ENCODE peak calls at places on chromosome 19, in five cellular contexts. One of them, this sample, is unnamed.

GRCh38 chr19:46697142-46697960 is 19.6 kb downstream of the PRKD2 start:
- DNase-seq in stomach: peak; percentile 94
- DNase-seq in breast epithelium: no peak
- DNase-seq in Peyer's patch: peak; percentile 97
- DNase-seq in adrenal gland: peak; percentile 93
- DNase-seq in this sample: peak; percentile 59

GRCh38 chr19:41531438-41532311 is 44.3 kb upstream of the CEACAM21 start:
- DNase-seq in stomach: peak; percentile 64
- DNase-seq in breast epithelium: peak; percentile 90
- DNase-seq in Peyer's patch: no peak
- DNase-seq in adrenal gland: peak; percentile 78
- DNase-seq in this sample: peak; percentile 22

GRCh38 chr19:5293607-5294089 is 47.0 kb downstream of the PTPRS start:
- DNase-seq in stomach: peak; percentile 49
- DNase-seq in breast epithelium: peak; percentile 33
- DNase-seq in Peyer's patch: no peak
- DNase-seq in adrenal gland: peak; percentile 37
- DNase-seq in this sample: no peak

GRCh38 chr19:6711605-6712004 is 8.8 kb downstream of the C3 start:
- DNase-seq in stomach: no peak
- DNase-seq in breast epithelium: no peak
- DNase-seq in Peyer's patch: no peak
- DNase-seq in adrenal gland: no peak
- DNase-seq in this sample: no peak

GRCh38 chr19:12453495-12453894 is 12.7 kb upstream of the ZNF443 start:
- DNase-seq in stomach: no peak
- DNase-seq in breast epithelium: peak; percentile 33
- DNase-seq in Peyer's patch: no peak
- DNase-seq in adrenal gland: no peak
- DNase-seq in this sample: no peak

GRCh38 chr19:45455707-45456499 is 11.9 kb upstream of the FOSB start:
- DNase-seq in stomach: peak; percentile 95
- DNase-seq in breast epithelium: peak; percentile 98
- DNase-seq in Peyer's patch: peak; percentile 93
- DNase-seq in adrenal gland: peak; percentile 97
- DNase-seq in this sample: peak; percentile 92

GRCh38 chr19:22882797-22883196 is 50.7 kb downstream of the ZNF723 start:
- DNase-seq in stomach: no peak
- DNase-seq in breast epithelium: no peak
- DNase-seq in Peyer's patch: no peak
- DNase-seq in adrenal gland: no peak
- DNase-seq in this sample: no peak

GRCh38 chr19:4456843-4457653 is 546 bp downstream of the UBXN6 start:
- DNase-seq in stomach: peak; percentile 41
- DNase-seq in breast epithelium: no peak
- DNase-seq in Peyer's patch: no peak
- DNase-seq in adrenal gland: peak; percentile 50
- DNase-seq in this sample: no peak

GRCh38 chr19:4575267-4575793 is 15.8 kb upstream of the SEMA6B start:
- DNase-seq in stomach: no peak
- DNase-seq in breast epithelium: peak; percentile 28
- DNase-seq in Peyer's patch: no peak
- DNase-seq in adrenal gland: peak; percentile 76
- DNase-seq in this sample: no peak

GRCh38 chr19:40277356-40277755 is 7.8 kb downstream of the AKT2 start:
- DNase-seq in stomach: no peak
- DNase-seq in breast epithelium: no peak
- DNase-seq in Peyer's patch: no peak
- DNase-seq in adrenal gland: no peak
- DNase-seq in this sample: no peak
- H3K4me1 ChIP-seq in stomach: peaks cover 97% of the 10 kb centered on the region
- H3K4me1 ChIP-seq in breast epithelium: peaks cover 9% of the 10 kb centered on the region
- H3K4me1 ChIP-seq in Peyer's patch: peaks cover 24% of the 10 kb centered on the region
- H3K4me1 ChIP-seq in adrenal gland: peaks cover 34% of the 10 kb centered on the region
- H3K4me1 ChIP-seq in this sample: peaks cover 18% of the 10 kb centered on the region

DNA sequence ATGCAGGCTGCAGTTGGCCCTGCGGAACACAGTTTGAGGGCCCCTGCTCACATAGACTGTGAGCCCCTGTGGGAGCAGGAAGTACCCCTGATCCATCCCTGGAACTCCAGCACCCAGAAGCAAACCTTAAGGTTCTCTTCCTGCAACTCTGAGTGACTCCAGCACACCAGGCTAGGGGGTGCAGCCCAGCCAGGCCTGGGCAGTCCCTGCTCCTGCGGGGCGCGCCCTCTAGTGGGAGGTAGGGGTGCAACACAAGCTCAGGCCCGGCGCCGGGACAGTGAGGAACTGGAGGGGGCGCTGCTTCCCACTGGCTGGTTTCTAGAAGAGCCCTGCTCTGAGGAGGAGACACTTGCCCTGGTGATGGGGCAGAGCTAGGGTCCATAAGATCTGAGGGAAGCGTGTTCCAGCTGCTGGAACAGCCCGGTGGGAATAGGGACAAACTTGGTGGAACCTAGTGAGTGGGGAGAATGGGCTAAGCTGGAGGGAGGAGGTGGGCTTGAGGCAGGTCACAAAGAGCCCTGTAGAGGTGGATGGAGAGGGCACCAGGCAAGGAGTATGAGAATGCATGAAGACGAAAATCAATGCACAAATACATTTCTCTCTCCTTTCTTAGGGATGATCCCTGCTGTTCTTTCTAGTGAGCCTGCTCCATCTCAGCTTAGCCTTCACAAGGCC is 5.0 kb downstream of the ZSCAN5A start:
- DNase-seq in stomach: peak; percentile 62
- DNase-seq in breast epithelium: no peak
- DNase-seq in Peyer's patch: peak; percentile 58
- DNase-seq in adrenal gland: peak; percentile 47
- DNase-seq in this sample: no peak
- TF ChIP-seq CTCF in stomach: peak; percentile 39
- TF ChIP-seq CTCF in breast epithelium: no peak
- TF ChIP-seq CTCF in Peyer's patch: peak; percentile 23
- TF ChIP-seq CTCF in adrenal gland: peak; percentile 64
- TF ChIP-seq CTCF in this sample: peak; percentile 38

GRCh38 chr19:2089727-2090053 is 6.4 kb downstream of the MOB3A start:
- DNase-seq in stomach: no peak
- DNase-seq in breast epithelium: no peak
- DNase-seq in Peyer's patch: no peak
- DNase-seq in adrenal gland: no peak
- DNase-seq in this sample: no peak
- H3K4me1 ChIP-seq in stomach: peaks cover 98% of the 10 kb centered on the region
- H3K4me1 ChIP-seq in breast epithelium: no peaks in the 10 kb centered on the region
- H3K4me1 ChIP-seq in Peyer's patch: peaks cover 45% of the 10 kb centered on the region
- H3K4me1 ChIP-seq in adrenal gland: peaks cover 3% of the 10 kb centered on the region
- H3K4me1 ChIP-seq in this sample: peaks cover 69% of the 10 kb centered on the region

GRCh38 chr19:43739836-43740235 is 14.9 kb downstream of the SMG9 start:
- DNase-seq in stomach: peak; percentile 67
- DNase-seq in breast epithelium: peak; percentile 64
- DNase-seq in Peyer's patch: peak; percentile 84
- DNase-seq in adrenal gland: no peak
- DNase-seq in this sample: no peak

GRCh38 chr19:43735957-43736356 is 18.8 kb downstream of the SMG9 start:
- DNase-seq in stomach: no peak
- DNase-seq in breast epithelium: no peak
- DNase-seq in Peyer's patch: no peak
- DNase-seq in adrenal gland: no peak
- DNase-seq in this sample: no peak

GRCh38 chr19:43738780-43739211 is 16.0 kb downstream of the SMG9 start:
- DNase-seq in stomach: peak; percentile 53
- DNase-seq in breast epithelium: no peak
- DNase-seq in Peyer's patch: peak; percentile 61
- DNase-seq in adrenal gland: no peak
- DNase-seq in this sample: no peak

GRCh38 chr19:43741075-43741840 is 13.5 kb downstream of the SMG9 start:
- DNase-seq in stomach: no peak
- DNase-seq in breast epithelium: no peak
- DNase-seq in Peyer's patch: no peak
- DNase-seq in adrenal gland: no peak
- DNase-seq in this sample: no peak

DNA sequence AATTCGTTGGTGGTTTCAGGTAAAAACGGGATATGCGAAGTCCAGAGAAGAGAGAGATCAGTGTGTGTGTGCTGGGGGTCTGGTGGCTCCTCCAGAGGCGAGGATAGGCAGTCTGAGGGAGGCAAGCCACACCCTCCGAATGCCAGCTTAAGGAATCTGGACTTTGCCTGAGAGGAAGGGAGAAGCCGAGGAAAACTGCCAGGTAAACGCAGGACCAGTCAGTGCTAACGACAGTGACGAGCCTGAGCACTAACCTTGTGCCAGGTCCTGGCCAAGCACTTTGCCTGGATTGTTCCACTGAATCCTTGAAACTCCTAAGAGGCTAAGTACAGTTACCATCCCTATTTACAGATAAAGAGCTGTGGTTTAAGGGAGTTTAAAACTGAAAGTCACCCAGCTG is 15.3 kb downstream of the SMG9 start:
- DNase-seq in stomach: peak; percentile 76
- DNase-seq in breast epithelium: no peak
- DNase-seq in Peyer's patch: peak; percentile 78
- DNase-seq in adrenal gland: no peak
- DNase-seq in this sample: no peak
- TF ChIP-seq CTCF in stomach: no peak
- TF ChIP-seq CTCF in breast epithelium: no peak
- TF ChIP-seq CTCF in Peyer's patch: no peak
- TF ChIP-seq CTCF in adrenal gland: no peak
- TF ChIP-seq CTCF in this sample: no peak

This sample was measured in thoracic aorta.